ENCODE peak calls at places on chromosome 21, in five cellular contexts. L is epithelial cell of esophagus, V is astrocyte of the cerebellum, A is A549, N is AG10803. Z is an unnamed sample.

GRCh38 chr21:29682800-29683199 is 257.0 kb downstream of the GRIK1 start:
- DNase-seq in L (no peak), V (no peak), A (no peak), N (no peak), Z (no peak)

GRCh38 chr21:40841524-40842196 is 5.3 kb downstream of the DSCAM start:
- DNase-seq in L (peak; percentile 79), V (peak; percentile 26), A (peak; percentile 3), N (peak; percentile 4), Z (no peak)

GRCh38 chr21:34935868-34936267 is 113.2 kb downstream of the RUNX1 start:
- DNase-seq in L (no peak), V (no peak), A (no peak), N (no peak), Z (no peak)

GRCh38 chr21:39004776-39005605 is 178.3 kb downstream of the PSMG1 start:
- DNase-seq in L (no peak), V (peak; percentile 32), A (no peak), N (peak; percentile 49), Z (no peak)

GRCh38 chr21:36698160-36699025 is 522 bp upstream of the SIM2 start:
- DNase-seq in L (no peak), V (no peak), A (peak; percentile 42), N (peak; percentile 38), Z (no peak)

GRCh38 chr21:34357889-34358288 is 5.9 kb upstream of the KCNE2 start:
- DNase-seq in L (no peak), V (no peak), A (no peak), N (no peak), Z (no peak)

GRCh38 chr21:44455524-44456206 is 355 bp downstream of the LRRC3 start:
- DNase-seq in L (peak; percentile 2), V (no peak), A (peak; percentile 41), N (peak; percentile 25), Z (no peak)

GRCh38 chr21:33968082-33968997 is 52.7 kb upstream of the ATP5PO start:
- DNase-seq in L (peak; percentile 68), V (no peak), A (peak; percentile 55), N (peak; percentile 69), Z (no peak)

GRCh38 chr21:36188081-36188681 is 31.6 kb downstream of the DOP1B start:
- DNase-seq in L (peak; percentile 68), V (no peak), A (no peak), N (no peak), Z (no peak)

GRCh38 chr21:41045534-41046268 is 122.3 kb upstream of the BACE2 start:
- DNase-seq in L (peak; percentile 44), V (no peak), A (no peak), N (no peak), Z (no peak)

GRCh38 chr21:35643176-35643575 is 417.1 kb downstream of the SETD4 start:
- DNase-seq in L (peak; percentile 69), V (no peak), A (no peak), N (peak; percentile 73), Z (no peak)

GRCh38 chr21:44520326-44521300 is 19.4 kb downstream of the KRTAP10-1 start:
- DNase-seq in L (no peak), V (no peak), A (no peak), N (no peak), Z (no peak)

GRCh38 chr21:36047139-36047538 is 13.2 kb downstream of the SETD4 start:
- DNase-seq in L (no peak), V (no peak), A (no peak), N (no peak), Z (no peak)

GRCh38 chr21:15264084-15264483 is 199.3 kb upstream of the NRIP1 start:
- DNase-seq in L (no peak), V (no peak), A (no peak), N (no peak), Z (no peak)

GRCh38 chr21:15224346-15225086 is 159.7 kb upstream of the NRIP1 start:
- DNase-seq in L (peak; percentile 98), V (no peak), A (peak; percentile 21), N (peak; percentile 64), Z (no peak)

GRCh38 chr21:45882641-45883040 is 98.9 kb upstream of the COL6A1 start:
- DNase-seq in L (no peak), V (no peak), A (no peak), N (no peak), Z (no peak)
- TF ChIP-seq CTCF in L (no peak), V (no peak), A (no peak), N (no peak), Z (no peak)

GRCh38 chr21:31921079-31921478 is 48.3 kb downstream of the HUNK start:
- DNase-seq in L (no peak), V (no peak), A (no peak), N (peak; percentile 27), Z (no peak)

GRCh38 chr21:31920275-31920674 is 47.5 kb downstream of the HUNK start:
- DNase-seq in L (no peak), V (no peak), A (no peak), N (no peak), Z (no peak)

GRCh38 chr21:31917108-31917507 is 44.3 kb downstream of the HUNK start:
- DNase-seq in L (no peak), V (no peak), A (no peak), N (peak; percentile 64), Z (no peak)

GRCh38 chr21:31915566-31915965 is 42.7 kb downstream of the HUNK start:
- DNase-seq in L (no peak), V (no peak), A (no peak), N (no peak), Z (no peak)

DNA sequence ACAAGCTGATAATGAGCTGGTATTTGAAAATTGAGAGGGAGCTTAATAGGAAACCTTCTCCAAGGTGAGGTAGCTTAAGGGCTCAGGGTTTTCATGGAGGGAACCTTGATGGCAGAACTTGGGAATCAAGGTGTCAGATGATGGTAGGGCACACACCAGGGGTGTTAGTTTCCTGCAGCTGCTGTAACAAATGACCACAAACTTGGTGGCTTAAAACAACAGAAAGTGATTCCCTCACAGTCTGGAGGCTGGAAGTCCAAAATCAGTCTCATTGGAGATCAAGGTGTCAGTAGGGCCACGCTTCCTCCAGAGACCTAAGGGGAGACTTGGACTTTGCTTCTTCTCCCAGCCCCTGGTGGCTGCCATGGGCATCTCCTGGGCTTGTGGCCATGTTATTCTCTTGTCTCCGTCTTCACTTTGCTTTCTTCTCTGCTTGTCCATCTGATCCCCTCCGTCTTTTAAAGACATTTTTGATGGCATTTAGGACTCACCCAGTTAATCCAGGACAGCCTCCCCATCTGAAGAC is 45.5 kb downstream of the HUNK start:
- DNase-seq in L (no peak), V (no peak), A (no peak), N (no peak), Z (no peak)
- TF ChIP-seq CTCF in L (no peak), V (no peak), A (no peak), N (peak; percentile 7), Z (no peak)

GRCh38 chr21:26717146-26717739 is 128.0 kb downstream of the ADAMTS1 start:
- DNase-seq in L (peak; percentile 23), V (peak; percentile 11), A (peak; percentile 2), N (peak; percentile 35), Z (no peak)
- TF ChIP-seq CTCF in L (peak; percentile 48), V (no peak), A (peak; percentile 39), N (peak; percentile 63), Z (peak; percentile 61)

GRCh38 chr21:18369115-18369514 is 34.5 kb downstream of the TMPRSS15 start:
- DNase-seq in L (peak; percentile 1), V (peak; percentile 26), A (no peak), N (no peak), Z (no peak)
- TF ChIP-seq CTCF in L (no peak), V (peak; percentile 62), A (no peak), N (no peak), Z (no peak)

DNA sequence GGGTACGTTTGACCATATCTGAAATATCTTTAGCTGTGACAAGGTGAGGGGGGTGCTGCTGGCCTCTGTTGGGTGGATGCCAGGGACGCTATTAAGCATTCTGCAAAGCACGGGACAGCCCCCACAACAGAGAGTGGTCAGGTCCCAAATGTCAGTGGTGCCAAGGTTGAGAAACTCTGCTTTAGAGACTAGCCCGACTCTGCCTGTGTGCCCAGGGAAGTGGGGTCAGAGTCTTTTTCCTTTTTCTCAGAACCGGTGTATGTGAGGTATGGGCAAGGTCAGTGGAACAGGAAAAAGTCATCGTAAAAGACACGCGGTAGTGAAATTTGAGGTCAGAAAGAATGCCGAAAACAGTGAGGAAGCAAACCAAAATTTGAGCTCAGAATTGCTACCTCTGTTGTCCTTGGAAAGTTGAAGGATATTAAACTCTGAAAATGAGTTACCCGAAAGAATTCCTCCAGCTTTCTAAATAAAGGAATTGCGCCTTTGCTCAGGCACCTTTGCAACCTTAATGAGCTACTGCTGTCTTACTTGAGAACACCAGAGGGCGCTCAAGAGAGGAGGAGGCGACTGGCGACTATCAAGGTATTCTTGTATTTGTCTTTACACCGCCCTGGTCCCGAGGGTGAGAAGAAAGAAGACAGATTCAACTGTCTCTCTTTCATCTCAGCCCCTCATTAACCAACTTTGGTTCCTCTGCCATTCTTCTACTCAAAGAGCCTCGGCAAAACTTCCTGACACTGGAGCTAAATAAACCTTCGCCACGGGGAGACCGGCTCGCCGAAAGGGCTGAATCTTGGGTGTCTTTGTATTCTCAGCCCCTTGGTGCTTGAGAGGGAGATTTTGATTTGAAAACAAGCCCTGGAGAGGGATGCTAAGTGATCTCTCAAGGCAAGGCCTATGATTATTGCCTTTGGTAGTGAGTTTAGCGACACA is 85.4 kb upstream of the OLIG2 start:
- DNase-seq in L (peak; percentile 62), V (peak; percentile 29), A (peak; percentile 7), N (peak; percentile 36), Z (no peak)
- TF ChIP-seq CTCF in L (peak; percentile 82), V (peak; percentile 83), A (peak; percentile 52), N (peak; percentile 74), Z (peak; percentile 44)

DNA sequence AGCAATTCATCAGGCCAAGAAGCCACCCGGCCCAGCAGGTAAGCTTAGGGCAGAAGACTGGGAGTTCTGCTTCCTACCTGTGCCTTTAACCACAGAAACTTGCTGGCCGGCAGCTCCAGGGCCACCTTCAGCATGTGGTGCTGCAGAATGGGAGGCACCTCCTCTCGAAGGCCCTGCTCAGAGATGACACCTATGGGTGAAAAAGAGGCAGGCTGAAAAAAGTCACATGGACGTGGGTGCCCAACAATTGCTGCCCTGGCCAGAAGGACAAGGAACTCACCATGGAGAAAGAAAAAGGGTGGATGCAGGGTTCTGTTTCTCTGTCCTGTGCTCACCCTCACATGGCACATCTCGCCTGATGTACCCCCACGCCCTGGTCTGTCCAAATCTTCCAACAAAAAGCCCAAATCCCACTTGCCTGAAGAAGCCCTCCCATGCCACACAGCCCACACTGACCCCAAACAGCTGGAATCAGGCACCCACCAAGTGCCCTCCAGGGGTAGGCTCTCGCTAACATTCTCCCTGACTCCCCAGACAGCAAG is 33.0 kb downstream of the URB1 start:
- DNase-seq in L (peak; percentile 56), V (no peak), A (peak; percentile 50), N (peak; percentile 15), Z (no peak)
- TF ChIP-seq CTCF in L (peak; percentile 60), V (peak; percentile 13), A (no peak), N (peak; percentile 44), Z (no peak)

DNA sequence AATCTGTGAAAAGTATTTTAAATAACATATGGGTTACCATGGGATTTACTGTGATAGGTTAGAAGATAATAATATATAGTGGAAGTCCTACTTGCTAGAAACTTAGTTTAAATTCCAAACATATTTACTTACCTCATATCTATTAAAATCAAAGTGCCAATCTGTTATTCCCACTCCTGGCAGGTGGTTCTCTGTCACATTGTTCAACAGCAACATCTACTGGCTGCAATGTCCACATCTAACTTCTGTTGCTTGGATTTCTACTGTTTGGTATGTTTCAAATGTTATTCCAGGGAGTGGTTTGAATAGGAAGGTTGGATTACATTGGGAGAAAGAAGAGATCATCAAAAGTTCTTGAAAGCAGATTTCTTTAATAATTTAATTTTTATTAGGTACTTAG is 122.5 kb upstream of the NCAM2 start:
- DNase-seq in L (no peak), V (no peak), A (no peak), N (no peak), Z (no peak)
- TF ChIP-seq CTCF in L (no peak), V (no peak), A (no peak), N (no peak), Z (no peak)

Z was measured in thoracic aorta.